ENCODE peak calls at places on chromosomes 6 and 20, in five cellular contexts. A, W, Q, N and P are unnamed samples.

GRCh38 chr20:5191829-5192569 is 65.2 kb downstream of the CDS2 start:
- DNase-seq in W (peak; percentile 39), N (no peak), A (no peak), Q (peak; percentile 16), P (no peak)

GRCh38 chr20:4925842-4926530 is 75.3 kb downstream of the SLC23A2 start:
- DNase-seq in A (no peak), W (peak; percentile 49), N (peak; percentile 44), Q (no peak), P (no peak)

GRCh38 chr6:129498556-129498940 is 211.4 kb downstream of the ARHGAP18 start:
- DNase-seq in A (no peak), Q (no peak), N (no peak), W (no peak), P (no peak)

GRCh38 chr6:148827421-148827820 is 80.6 kb downstream of the UST start:
- DNase-seq in N (no peak), Q (no peak), A (no peak), W (no peak), P (no peak)

GRCh38 chr20:59391975-59392374 is 91.6 kb downstream of the EDN3 start:
- DNase-seq in Q (no peak), A (no peak), N (no peak), W (no peak), P (no peak)

GRCh38 chr6:150560004-150560883 is 39.4 kb upstream of the PLEKHG1 start:
- DNase-seq in Q (no peak), W (no peak), N (no peak), A (no peak), P (no peak)

GRCh38 chr6:89139509-89140346 is 6.1 kb upstream of the PM20D2 start:
- DNase-seq in A (no peak), W (no peak), N (no peak), Q (no peak), P (no peak)

GRCh38 chr6:142892254-142893021 is 52.5 kb downstream of the HIVEP2 start:
- DNase-seq in Q (no peak), W (no peak), A (no peak), N (no peak), P (no peak)

GRCh38 chr6:21615504-21615903 is 22.0 kb downstream of the SOX4 start:
- DNase-seq in W (no peak), Q (no peak), A (no peak), N (no peak), P (no peak)

GRCh38 chr6:107264357-107264831 is 149.1 kb upstream of the BEND3 start:
- DNase-seq in Q (no peak), N (peak; percentile 52), W (no peak), A (no peak), P (no peak)

GRCh38 chr20:7710440-7710839 is 229.8 kb downstream of the HAO1 start:
- DNase-seq in N (no peak), Q (no peak), W (no peak), A (no peak), P (no peak)

GRCh38 chr6:166942393-166943168 is 13.8 kb downstream of the RNASET2 start:
- DNase-seq in W (no peak), A (no peak), N (no peak), Q (no peak), P (no peak)

GRCh38 chr6:7881765-7882500 is 28.7 kb downstream of the TXNDC5 start:
- DNase-seq in Q (no peak), A (no peak), N (no peak), W (no peak), P (no peak)

GRCh38 chr6:26123675-26124549 is 36.7 kb downstream of the HFE start:
- DNase-seq in W (peak; percentile 76), Q (peak; percentile 75), N (peak; percentile 99), A (peak; percentile 50), P (peak; percentile 51)

GRCh38 chr6:160462551-160463109 is 114.5 kb downstream of the SLC22A3 start:
- DNase-seq in Q (no peak), W (no peak), N (peak; percentile 74), A (no peak), P (no peak)

GRCh38 chr20:38260025-38260377 is 534 bp downstream of the KIAA1755 start:
- DNase-seq in Q (no peak), A (no peak), N (no peak), W (no peak), P (no peak)

GRCh38 chr6:141452354-141452686 is 680.4 kb upstream of the GJE1 start:
- DNase-seq in W (no peak), Q (no peak), N (no peak), A (no peak), P (no peak)

GRCh38 chr6:111985202-111985731 is 68.6 kb upstream of the CCN6 start:
- DNase-seq in W (no peak), A (no peak), Q (no peak), N (peak; percentile 90), P (peak; percentile 17)

GRCh38 chr20:3767434-3768341 is at the start of gene ADISSP:
- DNase-seq in W (peak; percentile 98), A (peak; percentile 95), Q (peak; percentile 99), N (peak; percentile 91), P (peak; percentile 94)
- TF ChIP-seq CTCF in W (no peak), A (no peak), Q (no peak), N (peak; percentile 19), P (peak; percentile 13)

DNA sequence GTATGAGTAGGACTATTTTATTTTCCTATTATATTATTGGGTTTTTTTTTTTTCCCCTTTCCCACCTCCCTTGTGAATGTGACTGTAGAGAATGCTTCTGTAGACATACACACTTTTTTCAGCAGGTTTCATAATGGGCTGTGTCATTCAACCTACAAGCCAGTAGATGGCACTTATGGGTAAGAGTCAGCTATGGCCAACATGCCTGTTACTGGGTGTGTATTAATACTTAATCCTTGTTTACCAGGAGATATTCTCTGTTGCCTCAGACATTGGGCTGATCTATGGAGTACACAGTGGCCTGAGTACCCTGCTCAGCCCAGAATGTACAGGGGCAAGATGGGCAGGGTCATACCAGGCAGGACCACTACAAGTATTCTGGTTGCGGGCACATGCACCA is 382.5 kb downstream of the EPHA7 start:
- DNase-seq in W (no peak), A (no peak), Q (no peak), N (no peak), P (no peak)
- TF ChIP-seq CTCF in W (no peak), A (no peak), Q (peak; percentile 35), N (peak; percentile 29), P (peak; percentile 21)

DNA sequence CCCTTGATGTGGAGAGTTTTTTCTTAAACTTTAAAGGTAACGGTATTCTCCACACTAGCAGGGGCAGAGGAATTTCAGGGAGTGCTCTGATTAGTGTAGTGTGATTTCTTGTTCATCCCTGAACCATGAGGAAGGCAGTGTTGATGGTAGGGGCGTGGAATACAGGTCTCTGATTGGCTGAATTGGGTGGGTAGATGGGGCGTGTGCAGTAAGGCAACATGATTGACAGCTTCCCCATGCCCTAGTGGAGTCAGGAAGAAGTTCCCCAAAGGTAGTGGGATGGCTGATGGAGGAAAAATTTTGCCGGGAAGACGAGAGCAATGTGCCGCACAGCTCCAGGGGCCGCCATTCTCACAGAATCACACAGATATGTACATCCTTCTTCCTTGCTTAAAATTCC is 97.4 kb upstream of the SALL4 start:
- DNase-seq in N (no peak), Q (no peak), W (no peak), A (no peak), P (no peak)
- TF ChIP-seq CTCF in N (no peak), Q (no peak), W (no peak), A (no peak), P (no peak)

GRCh38 chr6:154537486-154537885 is 27.0 kb upstream of the CNKSR3 start:
- DNase-seq in N (no peak), W (no peak), A (no peak), Q (no peak), P (no peak)
- TF ChIP-seq CTCF in N (no peak), W (no peak), A (no peak), Q (no peak), P (no peak)

GRCh38 chr6:79812195-79812594 is 135.2 kb downstream of the ELOVL4 start:
- DNase-seq in N (no peak), Q (peak; percentile 28), A (no peak), W (no peak), P (no peak)

GRCh38 chr6:79810153-79810806 is 137.1 kb downstream of the ELOVL4 start:
- DNase-seq in Q (no peak), A (no peak), N (no peak), W (no peak), P (no peak)

GRCh38 chr6:79813143-79813542 is 134.2 kb downstream of the ELOVL4 start:
- DNase-seq in Q (no peak), A (no peak), N (no peak), W (no peak), P (no peak)

GRCh38 chr6:79810878-79811277 is 136.5 kb downstream of the ELOVL4 start:
- DNase-seq in W (no peak), N (no peak), Q (no peak), A (no peak), P (no peak)

GRCh38 chr6:79813854-79814477 is 133.4 kb downstream of the ELOVL4 start:
- DNase-seq in W (peak; percentile 80), Q (peak; percentile 85), A (peak; percentile 42), N (peak; percentile 19), P (peak; percentile 70)
- TF ChIP-seq CTCF in W (peak; percentile 81), Q (peak; percentile 77), A (peak; percentile 95), N (peak; percentile 85), P (peak; percentile 92)

DNA sequence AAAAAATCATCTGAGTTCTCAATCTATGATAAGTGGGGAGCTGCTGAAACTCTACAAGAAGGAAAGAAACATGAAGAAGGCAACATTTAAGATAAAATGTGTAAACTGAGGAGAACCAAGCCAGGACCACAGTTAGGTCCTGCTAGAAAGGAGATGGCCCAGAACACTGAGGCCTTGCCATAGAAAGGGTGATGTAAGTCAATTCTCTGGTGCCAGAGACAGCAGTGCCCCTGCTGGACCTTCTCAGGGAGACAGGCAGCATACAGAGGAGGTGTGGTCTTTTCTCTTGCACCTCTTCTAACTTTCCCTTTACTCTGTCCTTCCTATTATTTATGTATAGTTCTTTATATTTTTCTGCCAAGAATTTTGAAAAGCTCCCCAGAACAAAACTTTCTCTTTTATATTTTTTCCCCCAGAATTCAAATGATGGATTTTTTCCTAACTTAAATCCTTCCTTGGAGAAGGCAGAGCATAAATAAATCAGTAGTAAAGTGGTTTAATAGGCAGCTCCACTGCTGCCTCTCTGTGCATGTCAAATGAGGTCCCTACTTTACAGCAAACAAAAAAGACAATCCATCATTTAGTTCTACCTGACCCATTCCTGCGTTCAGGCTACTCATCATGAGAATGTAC is 9.0 kb downstream of the UQCC2 start:
- DNase-seq in A (no peak), N (peak; percentile 23), Q (peak; percentile 55), W (peak; percentile 55), P (no peak)
- TF ChIP-seq CTCF in A (peak; percentile 39), N (peak; percentile 51), Q (peak; percentile 35), W (peak; percentile 62), P (peak; percentile 56)

DNA sequence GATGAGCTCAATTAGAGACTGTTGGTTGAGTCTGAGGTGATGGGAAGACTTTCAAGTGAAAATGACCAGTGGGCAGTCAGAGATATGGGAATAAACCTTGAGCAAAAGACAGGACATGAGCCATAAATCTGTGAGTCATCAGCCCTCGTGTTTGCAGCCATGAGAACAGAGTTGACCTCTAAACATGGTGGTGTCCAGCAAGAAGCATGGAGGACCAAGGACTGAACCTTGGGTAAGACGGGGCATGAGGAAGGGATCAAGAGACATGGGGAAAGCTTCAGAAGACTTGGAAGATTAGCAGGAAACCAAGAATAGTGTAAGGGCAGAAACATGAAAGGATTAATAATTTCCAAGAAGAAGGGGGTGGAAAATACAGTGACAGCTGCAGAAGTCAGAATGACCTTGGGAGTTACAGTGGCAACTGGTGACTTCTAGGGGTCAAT is 280.5 kb upstream of the PRDM1 start:
- DNase-seq in Q (no peak), A (no peak), N (no peak), W (no peak), P (no peak)
- TF ChIP-seq CTCF in Q (no peak), A (no peak), N (no peak), W (no peak), P (no peak)